ENCODE peak calls at places on chromosome 14, in four cellular contexts. G is effector memory CD8-positive, alpha-beta T cell; Q is foreskin keratinocyte; Z is RWPE2. D is an unnamed sample.
A peak's percentile ranks its signal among the peaks of the same experiment; 100 is the strongest.

GRCh38 chr14:70962935-70963334 is 55.7 kb downstream of the PCNX1 start:
- ATAC-seq in Q (no peak), Z (no peak), G (no peak), D (peak; percentile 97)

GRCh38 chr14:58796636-58797429 is 159.1 kb downstream of the DACT1 start:
- ATAC-seq in Q (peak; percentile 64), G (no peak), Z (peak; percentile 56), D (no peak)

GRCh38 chr14:95240859-95241813 is 78.6 kb downstream of the CLMN start:
- ATAC-seq in G (no peak), Q (no peak), Z (no peak), D (no peak)

GRCh38 chr14:95341564-95341963 is 21.9 kb upstream of the CLMN start:
- ATAC-seq in G (no peak), Z (no peak), Q (no peak), D (no peak)

GRCh38 chr14:81341405-81342180 is 58.5 kb downstream of the STON2 start:
- ATAC-seq in G (no peak), Z (peak; percentile 50), Q (peak; percentile 69), D (no peak)

GRCh38 chr14:70282666-70283065 is 76.8 kb downstream of the COX16 start:
- ATAC-seq in G (no peak), Z (no peak), Q (no peak), D (no peak)

GRCh38 chr14:68306265-68306933 is 486.5 kb downstream of the ZFP36L1 start:
- ATAC-seq in Z (no peak), Q (no peak), G (no peak), D (no peak)

GRCh38 chr14:51396222-51396815 is 156.3 kb downstream of the TMX1 start:
- ATAC-seq in G (no peak), Q (peak; percentile 62), Z (peak; percentile 52), D (no peak)

GRCh38 chr14:73696466-73697390 is 17.5 kb downstream of the PNMA1 start:
- ATAC-seq in Q (peak; percentile 68), G (no peak), Z (peak; percentile 75), D (peak; percentile 90)

GRCh38 chr14:90136904-90137303 is 75.1 kb downstream of the KCNK13 start:
- ATAC-seq in G (no peak), Q (no peak), Z (no peak), D (no peak)